ENCODE peak calls at places on chromosomes 16 and 17, in ten cellular contexts. O is mammary epithelial cell, T is HFFc6, U is K562, H is fibroblast of villous mesenchyme, J is H9, Q is activated B cell treated with CpG ODN at 0.5 μM for 24 hours, P is GM10248, G is HL-60, Z is neural progenitor cell. X is an unnamed sample.

GRCh38 chr16:56300901-56301351 is 109.6 kb downstream of the GNAO1 start:
- DNase-seq in O (no peak), T (no peak), U (no peak), H (no peak), J (no peak), Q (no peak), P (no peak), G (no peak), Z (peak), X (no peak)

GRCh38 chr16:52114414-52114813 is 432.5 kb downstream of the TOX3 start:
- DNase-seq in O (no peak), T (no peak), U (no peak), H (no peak), J (no peak), Q (no peak), P (no peak), G (no peak), Z (no peak), X (no peak)

GRCh38 chr17:74951065-74951464 is 15.4 kb downstream of the OTOP3 start:
- DNase-seq in O (no peak), T (no peak), U (no peak), H (no peak), J (no peak), Q (no peak), P (no peak), G (no peak), Z (no peak), X (no peak)

GRCh38 chr17:12667299-12667958 is 1.7 kb downstream of the MYOCD start:
- DNase-seq in O (no peak), T (peak), U (peak), H (peak), J (peak), Q (peak), P (peak), G (no peak), Z (peak), X (peak)

GRCh38 chr17:43385046-43385831 is 13.6 kb upstream of the ARL4D start:
- DNase-seq in O (no peak), T (no peak), U (no peak), H (no peak), J (no peak), Q (no peak), P (no peak), G (no peak), Z (no peak), X (no peak)

GRCh38 chr17:81403040-81403467 is 7.8 kb downstream of the BAHCC1 start:
- DNase-seq in O (no peak), T (no peak), U (no peak), H (peak), J (no peak), Q (no peak), P (no peak), G (no peak), Z (peak), X (no peak)

GRCh38 chr16:5653789-5654188 is 556.2 kb upstream of the EEF2KMT start:
- DNase-seq in O (no peak), T (no peak), U (no peak), H (no peak), J (no peak), Q (no peak), P (no peak), G (no peak), Z (no peak), X (no peak)

GRCh38 chr17:10845388-10845751 is 7.5 kb upstream of the PIRT start:
- DNase-seq in O (no peak), T (no peak), U (no peak), H (no peak), J (no peak), Q (no peak), P (no peak), G (no peak), Z (no peak), X (no peak)

GRCh38 chr17:1026599-1026975 is 29.7 kb downstream of the TIMM22 start:
- DNase-seq in O (no peak), T (no peak), U (no peak), H (no peak), J (no peak), Q (no peak), P (no peak), G (no peak), Z (no peak), X (no peak)

GRCh38 chr17:13786000-13786598 is 184.4 kb upstream of the HS3ST3A1 start:
- DNase-seq in O (no peak), T (peak), U (no peak), H (peak), J (no peak), Q (no peak), P (no peak), G (no peak), Z (no peak), X (no peak)

DNA sequence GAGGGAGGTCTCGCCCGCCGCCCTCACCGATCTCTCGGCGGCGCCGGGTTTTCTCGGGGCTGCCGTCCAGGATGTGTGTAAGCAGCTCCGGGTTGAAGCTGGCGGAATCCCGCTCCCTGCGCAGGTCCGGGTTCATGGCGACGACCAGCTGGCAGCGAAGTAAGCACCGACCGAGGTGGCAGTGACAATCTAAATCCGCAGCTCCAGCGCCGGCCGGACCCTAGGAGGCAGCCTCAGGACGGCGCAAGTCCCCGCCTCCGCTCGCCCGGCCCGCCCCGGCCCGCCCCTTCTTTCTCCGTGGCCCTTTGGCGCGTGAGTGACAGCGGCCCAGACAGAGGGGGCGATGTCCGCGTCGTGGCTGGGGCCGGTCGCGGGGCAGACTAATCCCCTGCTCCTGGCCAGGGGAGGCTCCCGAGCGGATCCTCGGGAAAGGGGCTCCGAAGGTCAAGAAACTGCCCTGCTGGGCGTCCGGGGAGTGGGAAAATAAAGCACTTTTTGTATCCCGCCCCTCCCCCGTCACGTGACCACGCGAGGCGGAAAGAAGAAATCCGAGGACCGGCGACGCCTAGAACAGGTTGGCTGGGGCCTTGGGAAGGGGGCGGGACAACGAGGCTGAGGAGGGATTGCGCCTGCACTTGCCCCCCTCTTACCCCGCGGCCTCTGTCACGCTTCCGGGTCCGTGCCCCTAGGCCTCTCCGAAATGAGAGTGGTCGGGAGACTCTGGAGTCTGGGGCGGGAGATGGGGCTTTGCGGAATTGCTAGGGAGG is at the start of the genes ACOX1 and TEN1:
- DNase-seq in O (peak), T (peak), U (peak), H (peak), J (peak), Q (peak), P (peak), G (peak), Z (peak), X (peak)
- TF ChIP-seq CTCF in O (no peak), T (peak), U (peak), H (peak), J (no peak), Q (no peak), P (peak), G (no peak), Z (peak), X (peak)

DNA sequence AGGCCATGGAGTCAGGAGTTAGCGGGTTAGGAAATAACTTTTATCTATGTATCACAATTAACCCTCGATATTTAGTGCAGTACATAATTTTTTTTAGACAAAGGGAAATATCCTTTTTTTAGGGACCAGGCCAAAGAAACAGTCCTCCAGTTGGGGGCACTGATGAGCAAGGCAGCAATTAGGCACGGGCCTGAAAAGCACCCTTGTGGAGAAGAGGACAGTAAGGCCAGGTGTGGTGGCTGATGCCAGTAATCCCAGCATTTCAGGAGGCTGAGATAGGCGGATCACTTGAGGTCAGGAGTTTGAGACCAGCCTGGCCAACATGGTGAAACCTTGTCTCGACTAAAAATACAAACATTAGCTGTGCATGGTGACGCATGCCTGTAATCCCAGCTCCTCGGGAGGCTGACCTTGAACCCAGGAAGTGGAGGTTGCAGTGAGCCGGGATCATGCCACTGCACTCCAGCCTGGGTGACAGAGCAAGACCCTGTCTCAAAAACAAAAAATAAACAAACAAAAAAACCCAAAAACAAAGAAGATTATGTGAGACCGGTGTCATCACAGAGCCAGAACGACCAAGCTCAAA is 158.3 kb upstream of the NOL11 start:
- DNase-seq in O (no peak), T (no peak), U (peak), H (no peak), J (peak), Q (no peak), P (no peak), G (no peak), Z (no peak), X (no peak)
- TF ChIP-seq CTCF in O (peak), T (peak), U (peak), H (peak), J (peak), Q (no peak), P (peak), G (no peak), Z (peak), X (peak)

GRCh38 chr17:76431509-76431908 is 21.4 kb downstream of the UBE2O start:
- DNase-seq in O (no peak), T (no peak), U (no peak), H (no peak), J (no peak), Q (no peak), P (no peak), G (no peak), Z (no peak), X (no peak)

GRCh38 chr17:76433693-76434092 is 19.3 kb downstream of the UBE2O start:
- DNase-seq in O (no peak), T (no peak), U (no peak), H (no peak), J (no peak), Q (no peak), P (no peak), G (no peak), Z (no peak), X (no peak)

GRCh38 chr17:76434870-76435269 is 18.1 kb downstream of the UBE2O start:
- DNase-seq in O (no peak), T (no peak), U (no peak), H (no peak), J (no peak), Q (no peak), P (no peak), G (no peak), Z (no peak), X (no peak)

GRCh38 chr17:76432004-76432403 is 20.9 kb downstream of the UBE2O start:
- DNase-seq in O (no peak), T (no peak), U (no peak), H (no peak), J (no peak), Q (no peak), P (no peak), G (no peak), Z (no peak), X (no peak)

GRCh38 chr17:76432712-76433336 is 20.1 kb downstream of the UBE2O start:
- DNase-seq in O (no peak), T (peak), U (no peak), H (no peak), J (no peak), Q (no peak), P (no peak), G (no peak), Z (peak), X (no peak)
- TF ChIP-seq CTCF in O (peak), T (peak), U (peak), H (peak), J (peak), Q (no peak), P (peak), G (peak), Z (peak), X (no peak)

GRCh38 chr17:78929908-78930775 is 5.0 kb upstream of the TIMP2 start:
- DNase-seq in O (no peak), T (no peak), U (no peak), H (no peak), J (peak), Q (no peak), P (no peak), G (no peak), Z (no peak), X (no peak)
- TF ChIP-seq CTCF in O (no peak), T (no peak), U (no peak), H (no peak), J (no peak), Q (no peak), P (no peak), G (no peak), Z (no peak), X (no peak)

DNA sequence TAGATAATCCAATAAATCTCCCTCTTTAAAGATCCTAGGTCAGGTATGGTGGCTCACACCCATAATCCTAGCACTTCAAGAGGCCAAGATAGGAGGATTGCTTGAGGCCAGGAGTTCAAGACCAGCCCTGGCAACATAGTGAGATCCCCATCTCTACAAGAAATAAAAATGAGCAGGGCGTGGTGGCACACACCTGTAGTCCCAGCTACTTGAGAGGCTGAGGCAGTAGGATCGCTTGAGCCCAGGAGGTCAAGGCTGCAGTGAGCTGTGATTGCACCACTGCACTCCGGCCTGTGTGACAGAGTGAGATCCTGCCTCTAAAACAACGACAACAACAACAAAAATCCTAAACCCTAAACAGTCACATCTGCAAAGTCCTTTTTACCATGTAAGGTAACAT is 2.0 kb upstream of the CCL22 start:
- DNase-seq in O (no peak), T (no peak), U (no peak), H (no peak), J (no peak), Q (no peak), P (no peak), G (no peak), Z (no peak), X (no peak)
- TF ChIP-seq CTCF in O (no peak), T (no peak), U (no peak), H (no peak), J (no peak), Q (no peak), P (no peak), G (no peak), Z (no peak), X (no peak)

DNA sequence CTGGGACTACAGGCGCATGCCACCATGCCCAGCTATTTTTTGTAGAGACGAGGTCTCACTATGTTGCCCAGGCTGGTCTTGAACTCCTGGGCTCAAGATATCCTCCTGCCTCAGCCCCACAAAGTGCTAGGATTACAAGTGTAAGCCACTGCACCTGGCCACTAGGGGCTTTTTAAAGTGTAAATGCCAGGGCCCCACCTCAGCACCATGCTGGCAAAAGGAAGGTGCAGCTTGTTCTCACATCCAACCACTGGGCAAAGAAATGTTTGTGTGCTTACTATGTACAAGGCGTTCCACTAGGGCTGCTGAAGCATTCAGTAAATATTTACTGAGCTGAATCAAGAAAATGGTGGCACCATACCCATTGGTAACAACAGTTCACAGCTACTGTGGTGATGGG is 22.6 kb downstream of the COG1 start:
- DNase-seq in O (no peak), T (no peak), U (no peak), H (no peak), J (peak), Q (no peak), P (no peak), G (no peak), Z (no peak), X (no peak)
- TF ChIP-seq CTCF in O (peak), T (no peak), U (no peak), H (no peak), J (peak), Q (no peak), P (peak), G (no peak), Z (peak), X (no peak)

X was measured in GM13976.